ENCODE peak calls at places on chromosomes 13 and 19, in seven cellular contexts. One of them, this sample, is unnamed.

GRCh38 chr13:111337741-111338140 is 17.3 kb downstream of the TEX29 start:
- DNase-seq in lower leg skin: peak; percentile 26
- DNase-seq in heart left ventricle: no peak
- DNase-seq in IMR-90: peak; percentile 19
- DNase-seq in gastrocnemius medialis: no peak
- DNase-seq in breast epithelium: no peak
- DNase-seq in A549: no peak
- DNase-seq in this sample: no peak

GRCh38 chr13:25232937-25233515 is 54.3 kb downstream of the MTMR6 start:
- DNase-seq in lower leg skin: no peak
- DNase-seq in heart left ventricle: no peak
- DNase-seq in IMR-90: peak; percentile 21
- DNase-seq in gastrocnemius medialis: no peak
- DNase-seq in breast epithelium: no peak
- DNase-seq in A549: peak; percentile 13
- DNase-seq in this sample: peak; percentile 42

GRCh38 chr19:14577885-14578427 is 4.9 kb upstream of the CLEC17A start:
- DNase-seq in lower leg skin: no peak
- DNase-seq in heart left ventricle: no peak
- DNase-seq in IMR-90: no peak
- DNase-seq in gastrocnemius medialis: no peak
- DNase-seq in breast epithelium: no peak
- DNase-seq in A549: no peak
- DNase-seq in this sample: no peak

GRCh38 chr13:59568306-59568705 is 595.4 kb downstream of the DIAPH3 start:
- DNase-seq in lower leg skin: no peak
- DNase-seq in heart left ventricle: no peak
- DNase-seq in IMR-90: no peak
- DNase-seq in gastrocnemius medialis: no peak
- DNase-seq in breast epithelium: no peak
- DNase-seq in A549: no peak
- DNase-seq in this sample: no peak

GRCh38 chr13:57633950-57634828 is 2.6 kb downstream of the PCDH17 start:
- DNase-seq in lower leg skin: no peak
- DNase-seq in heart left ventricle: peak; percentile 24
- DNase-seq in IMR-90: no peak
- DNase-seq in gastrocnemius medialis: no peak
- DNase-seq in breast epithelium: no peak
- DNase-seq in A549: no peak
- DNase-seq in this sample: no peak

GRCh38 chr13:110023729-110024645 is 237.6 kb upstream of the IRS2 start:
- DNase-seq in lower leg skin: no peak
- DNase-seq in heart left ventricle: peak; percentile 60
- DNase-seq in IMR-90: peak; percentile 68
- DNase-seq in gastrocnemius medialis: peak; percentile 46
- DNase-seq in breast epithelium: no peak
- DNase-seq in A549: no peak
- DNase-seq in this sample: no peak

GRCh38 chr13:113962975-113963374 is 10.9 kb downstream of the C13orf46 start:
- DNase-seq in lower leg skin: no peak
- DNase-seq in heart left ventricle: peak; percentile 22
- DNase-seq in IMR-90: no peak
- DNase-seq in gastrocnemius medialis: no peak
- DNase-seq in breast epithelium: no peak
- DNase-seq in A549: no peak
- DNase-seq in this sample: no peak

GRCh38 chr13:24642236-24642635 is 38.0 kb upstream of the ATP12A start:
- DNase-seq in lower leg skin: no peak
- DNase-seq in heart left ventricle: no peak
- DNase-seq in IMR-90: no peak
- DNase-seq in gastrocnemius medialis: no peak
- DNase-seq in breast epithelium: no peak
- DNase-seq in A549: no peak
- DNase-seq in this sample: no peak

GRCh38 chr13:43755844-43756243 is 30.9 kb downstream of the ENOX1 start:
- DNase-seq in lower leg skin: no peak
- DNase-seq in heart left ventricle: no peak
- DNase-seq in IMR-90: no peak
- DNase-seq in gastrocnemius medialis: no peak
- DNase-seq in breast epithelium: no peak
- DNase-seq in A549: no peak
- DNase-seq in this sample: no peak

GRCh38 chr13:67642638-67643037 is 412.5 kb upstream of the PCDH9 start:
- DNase-seq in lower leg skin: no peak
- DNase-seq in heart left ventricle: no peak
- DNase-seq in IMR-90: no peak
- DNase-seq in gastrocnemius medialis: no peak
- DNase-seq in breast epithelium: no peak
- DNase-seq in A549: no peak
- DNase-seq in this sample: no peak

GRCh38 chr19:10295305-10295846 is 5.6 kb downstream of the ICAM5 start:
- DNase-seq in lower leg skin: no peak
- DNase-seq in heart left ventricle: peak; percentile 37
- DNase-seq in IMR-90: no peak
- DNase-seq in gastrocnemius medialis: no peak
- DNase-seq in breast epithelium: no peak
- DNase-seq in A549: no peak
- DNase-seq in this sample: peak; percentile 76

GRCh38 chr19:18425515-18426415 is 6.6 kb downstream of the SSBP4 start:
- DNase-seq in lower leg skin: no peak
- DNase-seq in heart left ventricle: peak; percentile 82
- DNase-seq in IMR-90: peak; percentile 62
- DNase-seq in gastrocnemius medialis: no peak
- DNase-seq in breast epithelium: no peak
- DNase-seq in A549: no peak
- DNase-seq in this sample: no peak

GRCh38 chr13:45403081-45403480 is 15.1 kb downstream of the SLC25A30 start:
- DNase-seq in lower leg skin: no peak
- DNase-seq in heart left ventricle: no peak
- DNase-seq in IMR-90: no peak
- DNase-seq in gastrocnemius medialis: no peak
- DNase-seq in breast epithelium: no peak
- DNase-seq in A549: no peak
- DNase-seq in this sample: no peak

GRCh38 chr19:32817913-32818476 is 51.6 kb downstream of the SLC7A9 start:
- DNase-seq in lower leg skin: peak; percentile 37
- DNase-seq in heart left ventricle: no peak
- DNase-seq in IMR-90: no peak
- DNase-seq in gastrocnemius medialis: no peak
- DNase-seq in breast epithelium: no peak
- DNase-seq in A549: no peak
- DNase-seq in this sample: no peak

GRCh38 chr13:41458187-41458938 is 1.0 kb downstream of the RGCC start:
- DNase-seq in lower leg skin: no peak
- DNase-seq in heart left ventricle: peak; percentile 41
- DNase-seq in IMR-90: peak; percentile 46
- DNase-seq in gastrocnemius medialis: no peak
- DNase-seq in breast epithelium: no peak
- DNase-seq in A549: no peak
- DNase-seq in this sample: peak; percentile 76

GRCh38 chr19:46696052-46696451 is 20.9 kb downstream of the PRKD2 start:
- DNase-seq in lower leg skin: no peak
- DNase-seq in heart left ventricle: peak; percentile 4
- DNase-seq in IMR-90: no peak
- DNase-seq in gastrocnemius medialis: no peak
- DNase-seq in breast epithelium: no peak
- DNase-seq in A549: no peak
- DNase-seq in this sample: no peak

GRCh38 chr19:5023128-5023571 is 54.2 kb downstream of the KDM4B start:
- DNase-seq in lower leg skin: no peak
- DNase-seq in heart left ventricle: no peak
- DNase-seq in IMR-90: no peak
- DNase-seq in gastrocnemius medialis: peak; percentile 41
- DNase-seq in breast epithelium: peak; percentile 75
- DNase-seq in A549: no peak
- DNase-seq in this sample: no peak

GRCh38 chr13:109785892-109786450 is 412 bp downstream of the IRS2 start:
- DNase-seq in lower leg skin: no peak
- DNase-seq in heart left ventricle: peak; percentile 39
- DNase-seq in IMR-90: no peak
- DNase-seq in gastrocnemius medialis: no peak
- DNase-seq in breast epithelium: no peak
- DNase-seq in A549: no peak
- DNase-seq in this sample: peak; percentile 58

GRCh38 chr19:50896591-50897190 is 14.5 kb downstream of the KLK4 start:
- DNase-seq in lower leg skin: no peak
- DNase-seq in heart left ventricle: no peak
- DNase-seq in IMR-90: peak; percentile 65
- DNase-seq in gastrocnemius medialis: no peak
- DNase-seq in breast epithelium: no peak
- DNase-seq in A549: no peak
- DNase-seq in this sample: peak; percentile 41

GRCh38 chr13:61162106-61162505 is 253.5 kb downstream of the PCDH20 start:
- DNase-seq in lower leg skin: no peak
- DNase-seq in heart left ventricle: no peak
- DNase-seq in IMR-90: no peak
- DNase-seq in gastrocnemius medialis: no peak
- DNase-seq in breast epithelium: no peak
- DNase-seq in A549: no peak
- DNase-seq in this sample: no peak

GRCh38 chr13:20399515-20399914 is 126.1 kb downstream of the CRYL1 start:
- DNase-seq in lower leg skin: peak; percentile 58
- DNase-seq in heart left ventricle: no peak
- DNase-seq in IMR-90: no peak
- DNase-seq in gastrocnemius medialis: no peak
- DNase-seq in breast epithelium: no peak
- DNase-seq in A549: no peak
- DNase-seq in this sample: no peak

GRCh38 chr19:29662604-29663404 is 2.5 kb upstream of the PLEKHF1 start:
- DNase-seq in lower leg skin: peak; percentile 94
- DNase-seq in heart left ventricle: peak; percentile 80
- DNase-seq in IMR-90: peak; percentile 94
- DNase-seq in gastrocnemius medialis: no peak
- DNase-seq in breast epithelium: peak; percentile 55
- DNase-seq in A549: no peak
- DNase-seq in this sample: peak; percentile 10
- TF ChIP-seq POLR2A in lower leg skin: no peak
- TF ChIP-seq POLR2A in heart left ventricle: peak; percentile 33
- TF ChIP-seq POLR2A in IMR-90: peak; percentile 45
- TF ChIP-seq POLR2A in gastrocnemius medialis: peak; percentile 25
- TF ChIP-seq POLR2A in breast epithelium: no peak
- TF ChIP-seq POLR2A in A549: no peak
- TF ChIP-seq POLR2A in this sample: no peak

GRCh38 chr19:1624458-1624857 is 19.2 kb upstream of the UQCR11 start:
- DNase-seq in lower leg skin: no peak
- DNase-seq in heart left ventricle: peak; percentile 48
- DNase-seq in IMR-90: peak; percentile 37
- DNase-seq in gastrocnemius medialis: no peak
- DNase-seq in breast epithelium: no peak
- DNase-seq in A549: peak; percentile 61
- DNase-seq in this sample: peak; percentile 75
- TF ChIP-seq POLR2A in lower leg skin: no peak
- TF ChIP-seq POLR2A in heart left ventricle: no peak
- TF ChIP-seq POLR2A in IMR-90: no peak
- TF ChIP-seq POLR2A in gastrocnemius medialis: no peak
- TF ChIP-seq POLR2A in breast epithelium: no peak
- TF ChIP-seq POLR2A in A549: no peak
- TF ChIP-seq POLR2A in this sample: no peak

GRCh38 chr19:927044-927706 is 1.3 kb downstream of the ARID3A start:
- DNase-seq in lower leg skin: peak; percentile 96
- DNase-seq in heart left ventricle: peak; percentile 79
- DNase-seq in IMR-90: no peak
- DNase-seq in gastrocnemius medialis: peak; percentile 44
- DNase-seq in breast epithelium: peak; percentile 58
- DNase-seq in A549: no peak
- DNase-seq in this sample: peak; percentile 64
- TF ChIP-seq POLR2A in lower leg skin: no peak
- TF ChIP-seq POLR2A in heart left ventricle: no peak
- TF ChIP-seq POLR2A in IMR-90: peak; percentile 5
- TF ChIP-seq POLR2A in gastrocnemius medialis: no peak
- TF ChIP-seq POLR2A in breast epithelium: no peak
- TF ChIP-seq POLR2A in A549: no peak
- TF ChIP-seq POLR2A in this sample: no peak

GRCh38 chr19:7921302-7921954 is 1.3 kb downstream of the SNAPC2 start:
- DNase-seq in lower leg skin: no peak
- DNase-seq in heart left ventricle: no peak
- DNase-seq in IMR-90: no peak
- DNase-seq in gastrocnemius medialis: no peak
- DNase-seq in breast epithelium: no peak
- DNase-seq in A549: no peak
- DNase-seq in this sample: no peak

GRCh38 chr19:7920520-7921301 is 573 bp downstream of the SNAPC2 start:
- DNase-seq in lower leg skin: peak; percentile 100
- DNase-seq in heart left ventricle: peak; percentile 100
- DNase-seq in IMR-90: peak; percentile 94
- DNase-seq in gastrocnemius medialis: peak; percentile 99
- DNase-seq in breast epithelium: peak; percentile 100
- DNase-seq in A549: peak; percentile 41
- DNase-seq in this sample: peak; percentile 98

GRCh38 chr19:7921955-7922840 is 2.1 kb downstream of the SNAPC2 start:
- DNase-seq in lower leg skin: no peak
- DNase-seq in heart left ventricle: no peak
- DNase-seq in IMR-90: no peak
- DNase-seq in gastrocnemius medialis: no peak
- DNase-seq in breast epithelium: no peak
- DNase-seq in A549: no peak
- DNase-seq in this sample: no peak

GRCh38 chr19:7918615-7919421 is 1.3 kb upstream of the SNAPC2 start:
- DNase-seq in lower leg skin: no peak
- DNase-seq in heart left ventricle: no peak
- DNase-seq in IMR-90: no peak
- DNase-seq in gastrocnemius medialis: no peak
- DNase-seq in breast epithelium: no peak
- DNase-seq in A549: no peak
- DNase-seq in this sample: no peak

DNA sequence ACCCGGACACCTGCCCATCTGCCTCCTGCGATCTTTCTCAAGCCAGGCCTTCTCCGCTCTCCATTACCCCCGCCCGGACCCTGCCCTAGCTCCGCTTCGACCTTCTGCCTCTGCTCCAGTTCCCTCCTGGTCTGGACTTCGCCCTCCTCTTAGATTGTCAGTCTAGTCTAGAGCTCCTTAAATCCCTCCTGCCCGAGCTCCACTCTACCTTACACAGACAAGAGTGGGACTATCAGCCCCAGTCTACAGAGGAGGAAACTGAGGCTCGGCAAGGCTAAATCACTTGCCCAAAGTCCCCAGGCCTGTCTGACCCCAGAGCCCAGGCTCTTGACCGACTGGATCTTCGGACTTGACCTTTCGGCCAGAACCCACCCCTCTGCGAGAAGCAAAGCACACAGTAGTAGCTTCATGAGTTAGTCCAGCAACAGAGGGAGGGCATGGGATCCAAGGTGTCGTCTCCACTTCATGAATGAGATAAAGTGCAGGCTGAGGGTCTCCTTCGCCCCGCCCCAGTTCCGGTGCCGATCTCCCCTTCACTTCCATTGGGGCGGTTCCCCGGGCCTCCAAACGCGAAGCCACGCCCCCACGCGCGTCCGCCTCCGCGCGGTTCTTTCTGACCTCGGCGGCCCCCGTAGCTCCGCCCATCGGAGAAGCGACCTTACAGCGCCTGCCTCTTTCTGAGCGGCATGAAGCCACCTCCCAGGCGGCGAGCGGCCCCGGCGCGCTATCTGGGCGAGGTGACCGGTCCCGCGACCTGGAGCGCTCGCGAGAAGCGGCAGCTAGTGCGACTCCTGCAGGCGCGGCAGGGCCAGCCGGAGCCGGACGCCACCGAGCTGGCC is at the start of gene SNAPC2:
- DNase-seq in lower leg skin: peak; percentile 99
- DNase-seq in heart left ventricle: peak; percentile 98
- DNase-seq in IMR-90: peak; percentile 91
- DNase-seq in gastrocnemius medialis: peak; percentile 88
- DNase-seq in breast epithelium: peak; percentile 96
- DNase-seq in A549: peak; percentile 60
- DNase-seq in this sample: peak; percentile 99
- TF ChIP-seq POLR2A in lower leg skin: no peak
- TF ChIP-seq POLR2A in heart left ventricle: peak; percentile 74
- TF ChIP-seq POLR2A in IMR-90: no peak
- TF ChIP-seq POLR2A in gastrocnemius medialis: peak; percentile 44
- TF ChIP-seq POLR2A in breast epithelium: no peak
- TF ChIP-seq POLR2A in A549: peak; percentile 51
- TF ChIP-seq POLR2A in this sample: no peak

GRCh38 chr19:2083174-2083854 is 12.8 kb downstream of the MOB3A start:
- DNase-seq in lower leg skin: no peak
- DNase-seq in heart left ventricle: no peak
- DNase-seq in IMR-90: no peak
- DNase-seq in gastrocnemius medialis: no peak
- DNase-seq in breast epithelium: no peak
- DNase-seq in A549: no peak
- DNase-seq in this sample: no peak
- TF ChIP-seq POLR2A in lower leg skin: no peak
- TF ChIP-seq POLR2A in heart left ventricle: no peak
- TF ChIP-seq POLR2A in IMR-90: no peak
- TF ChIP-seq POLR2A in gastrocnemius medialis: no peak
- TF ChIP-seq POLR2A in breast epithelium: no peak
- TF ChIP-seq POLR2A in A549: no peak
- TF ChIP-seq POLR2A in this sample: no peak

This sample was measured in erythroblast.